ENCODE peak calls at places on chromosomes 13 and 19, in five cellular contexts. J is activated CD4-positive, alpha-beta T cell treated with anti-CD3 and anti-CD28 coated beads, Interleukin-2, amount 10 ng/mL, durations not matched to agents 7 days and 5 days; M is uterus; R is amniotic stem cell; X is adrenal gland. A is an unnamed sample.

GRCh38 chr19:48661746-48662145 is 11.1 kb downstream of the NTN5 start:
- DNase-seq in X (no peak), J (no peak), M (no peak), R (no peak), A (no peak)

GRCh38 chr13:73792796-73793195 is 341.4 kb downstream of the KLF12 start:
- DNase-seq in J (no peak), X (no peak), M (no peak), R (no peak), A (no peak)

GRCh38 chr13:80342541-80343371 is 1.8 kb upstream of the SPRY2 start:
- DNase-seq in X (peak), J (peak), R (peak), M (peak), A (peak)

GRCh38 chr13:105442941-105443340 is 1092.5 kb downstream of the EFNB2 start:
- DNase-seq in M (no peak), J (no peak), X (no peak), R (peak), A (peak)

GRCh38 chr13:52036037-52036436 is 11.5 kb downstream of the UTP14C start:
- DNase-seq in R (no peak), J (no peak), M (no peak), X (no peak), A (no peak)

GRCh38 chr13:110343241-110343865 is 36.3 kb downstream of the COL4A2 start:
- DNase-seq in X (no peak), R (no peak), M (peak), J (no peak), A (no peak)

GRCh38 chr19:10915511-10916091 is 12.8 kb downstream of the YIPF2 start:
- DNase-seq in J (no peak), R (peak), M (no peak), X (peak), A (peak)

GRCh38 chr13:112446347-112446861 is 70.2 kb downstream of the SPACA7 start:
- DNase-seq in M (no peak), R (no peak), J (no peak), X (no peak), A (no peak)

GRCh38 chr19:10881403-10882107 is 10.2 kb downstream of the CARM1 start:
- DNase-seq in M (no peak), J (no peak), X (no peak), R (no peak), A (no peak)

GRCh38 chr19:7360393-7360984 is 11.8 kb downstream of the ARHGEF18 start:
- DNase-seq in R (no peak), X (no peak), J (no peak), M (peak), A (no peak)

GRCh38 chr13:40974460-40975407 is 44.4 kb downstream of the ELF1 start:
- DNase-seq in X (peak), R (no peak), J (peak), M (no peak), A (peak)

GRCh38 chr13:87331178-87331577 is 340.0 kb upstream of the SLITRK5 start:
- DNase-seq in R (no peak), X (peak), J (no peak), M (no peak), A (no peak)

GRCh38 chr19:45298264-45298663 is 24.4 kb downstream of the CKM start:
- DNase-seq in X (no peak), M (no peak), R (no peak), J (no peak), A (no peak)

GRCh38 chr13:113245858-113246791 is 36.7 kb downstream of the CUL4A start:
- DNase-seq in R (no peak), X (no peak), J (no peak), M (no peak), A (no peak)

GRCh38 chr19:27652281-27652680 is 1560.7 kb downstream of the UQCRFS1 start:
- DNase-seq in R (no peak), J (no peak), M (no peak), X (no peak), A (no peak)

GRCh38 chr19:53991224-53992113 is at the start of gene CACNG6:
- DNase-seq in X (no peak), M (no peak), R (no peak), J (no peak), A (peak)

GRCh38 chr19:13835791-13836723 is 40.8 kb downstream of the ZSWIM4 start:
- DNase-seq in J (no peak), M (peak), R (no peak), X (no peak), A (peak)

GRCh38 chr19:34837262-34837661 is 64.2 kb upstream of the ZNF599 start:
- DNase-seq in X (peak), J (no peak), R (no peak), M (peak), A (peak)

GRCh38 chr19:46603195-46603637 is 2.1 kb downstream of the CALM3 start:
- DNase-seq in M (no peak), R (no peak), J (no peak), X (peak), A (no peak)

GRCh38 chr13:80527400-80527799 is 186.5 kb upstream of the SPRY2 start:
- DNase-seq in R (no peak), J (no peak), X (no peak), M (no peak), A (no peak)

GRCh38 chr19:741506-742131 is 9.3 kb upstream of the MISP start:
- DNase-seq in M (no peak), X (no peak), R (no peak), J (no peak), A (no peak)

GRCh38 chr19:5587071-5587455 is 19.3 kb upstream of the TINCR start:
- DNase-seq in R (no peak), X (no peak), J (no peak), M (no peak), A (no peak)

GRCh38 chr13:59888408-59888807 is 275.3 kb downstream of the DIAPH3 start:
- DNase-seq in X (no peak), R (no peak), M (no peak), J (no peak), A (no peak)

GRCh38 chr13:25910243-25910642 is 141.6 kb downstream of the SHISA2 start:
- DNase-seq in M (no peak), R (no peak), J (no peak), X (no peak), A (no peak)

GRCh38 chr13:111572956-111573355 is 252.5 kb downstream of the TEX29 start:
- DNase-seq in J (no peak), X (no peak), M (no peak), R (no peak), A (no peak)

GRCh38 chr13:111952814-111953213 is 114.1 kb upstream of the SOX1 start:
- DNase-seq in R (no peak), X (no peak), J (no peak), M (no peak), A (no peak)

GRCh38 chr19:13684021-13684420 is 80.3 kb upstream of the MRI1 start:
- DNase-seq in R (no peak), J (no peak), X (no peak), M (no peak), A (no peak)

GRCh38 chr13:66859078-66859477 is 371.1 kb downstream of the PCDH9 start:
- DNase-seq in R (no peak), M (no peak), X (no peak), J (no peak), A (no peak)

GRCh38 chr13:101149735-101150380 is 266.4 kb downstream of the NALCN start:
- DNase-seq in R (no peak), X (no peak), M (no peak), J (no peak), A (peak)